ENCODE peak calls at places on chromosomes 4 and X, in six cellular contexts. V is AML-193; B is Peyer's patch; A is activated CD4-positive, alpha-beta T cell treated with anti-CD3 and anti-CD28 coated beads, Interleukin-2, amount 50 U/mL, for 48 hours; O is NCI-H1092; H is caudate nucleus. Y is an unnamed sample.

GRCh38 chrX:151151668-151152267 is 24.6 kb upstream of the GPR50 start:
- DNase-seq in V (peak), B (no peak), A (peak), O (peak), H (no peak), Y (peak)

GRCh38 chrX:21940356-21940829 is at the start of gene SMS:
- DNase-seq in V (peak), B (peak), A (peak), O (peak), H (peak), Y (peak)

GRCh38 chr4:162285753-162286152 is 122.0 kb upstream of the FSTL5 start:
- DNase-seq in V (no peak), B (no peak), A (no peak), O (no peak), H (no peak), Y (no peak)

GRCh38 chr4:31366041-31366440 is 645.9 kb downstream of the PCDH7 start:
- DNase-seq in V (no peak), B (no peak), A (no peak), O (no peak), H (no peak), Y (no peak)

GRCh38 chr4:1597021-1597931 is 86.8 kb downstream of the FAM53A start:
- DNase-seq in V (no peak), B (no peak), A (no peak), O (no peak), H (no peak), Y (no peak)

GRCh38 chrX:133417364-133417763 is 2.1 kb upstream of the GPC4 start:
- DNase-seq in V (no peak), B (no peak), A (no peak), O (no peak), H (no peak), Y (no peak)

GRCh38 chr4:8046925-8047541 is 107.4 kb upstream of the AFAP1 start:
- DNase-seq in V (no peak), B (no peak), A (peak), O (no peak), H (no peak), Y (no peak)

GRCh38 chrX:129737921-129738320 is 858 bp upstream of the XPNPEP2 start:
- DNase-seq in V (no peak), B (no peak), A (no peak), O (no peak), H (no peak), Y (no peak)

GRCh38 chrX:22795680-22796079 is 204.1 kb upstream of the DDX53 start:
- DNase-seq in V (no peak), B (no peak), A (no peak), O (no peak), H (no peak), Y (no peak)

GRCh38 chrX:30275498-30275897 is 28.6 kb downstream of the MAGEB1 start:
- DNase-seq in V (no peak), B (no peak), A (no peak), O (no peak), H (no peak), Y (no peak)

GRCh38 chr4:122091397-122091796 is 60.7 kb upstream of the BLTP1 start:
- DNase-seq in V (no peak), B (no peak), A (no peak), O (no peak), H (no peak), Y (no peak)

GRCh38 chrX:154750301-154751120 is at the start of gene GAB3:
- DNase-seq in V (no peak), B (peak), A (peak), O (peak), H (no peak), Y (peak)

GRCh38 chr4:106588906-106589305 is 220.3 kb upstream of the GIMD1 start:
- DNase-seq in V (no peak), B (no peak), A (no peak), O (no peak), H (no peak), Y (no peak)

GRCh38 chr4:19925516-19925915 is 326.2 kb upstream of the SLIT2 start:
- DNase-seq in V (no peak), B (no peak), A (no peak), O (no peak), H (no peak), Y (no peak)

GRCh38 chrX:124736553-124737240 is 390.3 kb downstream of the SH2D1A start:
- DNase-seq in V (no peak), B (peak), A (peak), O (no peak), H (peak), Y (peak)

GRCh38 chr4:102503301-102503746 is 2.2 kb downstream of the NFKB1 start:
- DNase-seq in V (peak), B (no peak), A (no peak), O (peak), H (no peak), Y (no peak)

GRCh38 chr4:170007113-170007512 is 19.1 kb downstream of the MFAP3L start:
- DNase-seq in V (peak), B (no peak), A (no peak), O (no peak), H (no peak), Y (no peak)

GRCh38 chr4:1151541-1151940 is 20.8 kb downstream of the SPON2 start:
- DNase-seq in V (no peak), B (no peak), A (no peak), O (no peak), H (no peak), Y (no peak)

GRCh38 chr4:128060130-128060619 is 937 bp upstream of the LARP1B start:
- DNase-seq in V (no peak), B (no peak), A (no peak), O (no peak), H (peak), Y (no peak)

GRCh38 chrX:15336023-15336413 is 695 bp upstream of the PIGA start:
- DNase-seq in V (no peak), B (no peak), A (peak), O (no peak), H (no peak), Y (peak)

GRCh38 chr4:25299476-25300203 is 12.9 kb upstream of the ZCCHC4 start:
- DNase-seq in V (no peak), B (no peak), A (no peak), O (no peak), H (no peak), Y (no peak)

GRCh38 chr4:13329963-13330362 is 154.2 kb downstream of the RAB28 start:
- DNase-seq in V (no peak), B (no peak), A (no peak), O (peak), H (no peak), Y (no peak)

GRCh38 chr4:85565761-85566480 is 91.0 kb downstream of the ARHGAP24 start:
- DNase-seq in V (no peak), B (no peak), A (no peak), O (no peak), H (no peak), Y (no peak)